ENCODE peak calls at places on chromosome 1, in seven cellular contexts. F, Z, I, O, X, M and P are unnamed samples.

GRCh38 chr1:226510453-226510852 is 38.1 kb upstream of the STUM start:
- DNase-seq in O (no peak), F (peak), X (no peak), M (peak), Z (no peak), I (no peak), P (no peak)

GRCh38 chr1:164702664-164703063 is 143.7 kb downstream of the PBX1 start:
- DNase-seq in F (no peak), M (no peak), Z (no peak), X (no peak), O (no peak), I (no peak), P (no peak)

GRCh38 chr1:214290399-214291037 is 9.6 kb downstream of the SMYD2 start:
- DNase-seq in O (no peak), F (no peak), M (no peak), X (no peak), Z (no peak), I (no peak), P (no peak)

GRCh38 chr1:2259668-2260392 is 31.7 kb downstream of the SKI start:
- DNase-seq in O (peak), I (no peak), M (no peak), Z (no peak), X (no peak), F (no peak), P (no peak)

GRCh38 chr1:226603030-226603960 is 54.7 kb downstream of the STUM start:
- DNase-seq in M (peak), F (no peak), X (peak), Z (peak), I (peak), O (no peak), P (peak)

GRCh38 chr1:92804721-92805169 is 19.8 kb upstream of the EVI5 start:
- DNase-seq in I (peak), Z (peak), F (peak), X (peak), O (peak), M (no peak), P (peak)

GRCh38 chr1:55209247-55209646 is 5.9 kb downstream of the USP24 start:
- DNase-seq in X (no peak), O (no peak), F (no peak), Z (no peak), I (no peak), M (peak), P (no peak)

GRCh38 chr1:67824771-67825170 is 8.5 kb downstream of the GNG12 start:
- DNase-seq in I (no peak), Z (no peak), X (no peak), O (no peak), M (no peak), F (no peak), P (no peak)

GRCh38 chr1:75797273-75797588 is 549 bp downstream of the MSH4 start:
- DNase-seq in M (no peak), O (no peak), Z (no peak), I (no peak), X (no peak), F (no peak), P (no peak)

GRCh38 chr1:241677171-241677570 is 25.1 kb downstream of the WDR64 start:
- DNase-seq in O (no peak), I (no peak), M (no peak), X (no peak), Z (no peak), F (no peak), P (no peak)

GRCh38 chr1:221347706-221348105 is 394.2 kb downstream of the DUSP10 start:
- DNase-seq in O (no peak), I (no peak), F (no peak), X (no peak), Z (no peak), M (no peak), P (no peak)